ENCODE peak calls at places on chromosome 7, in eight cellular contexts. E is activated CD8-positive, alpha-beta T cell treated with anti-CD3 and anti-CD28 coated beads for 36 hours; T is NCI-H2081; N is stimulated activated CD4-positive, alpha-beta T cell treated with anti-CD3 and anti-CD28 coated beads, Interleukin-4, amount 100 ng/mL, for 1 hour; Z is AG08396; U is AG10803; V is GM19239; P is T-cell. S is an unnamed sample.

GRCh38 chr7:22597845-22598244 is 97.9 kb upstream of the STEAP1B start:
- DNase-seq in E (no peak), P (no peak), Z (peak), V (no peak), N (no peak), U (peak), T (no peak), S (no peak)

GRCh38 chr7:25557379-25557916 is 329.2 kb upstream of the NPVF start:
- DNase-seq in V (no peak), N (no peak), E (no peak), U (no peak), Z (no peak), P (no peak), T (no peak), S (no peak)

GRCh38 chr7:117186218-117186617 is 136.6 kb downstream of the WNT2 start:
- DNase-seq in E (no peak), T (no peak), P (no peak), U (no peak), Z (no peak), V (no peak), N (no peak), S (no peak)

GRCh38 chr7:11207565-11207964 is 233.9 kb downstream of the PHF14 start:
- DNase-seq in U (no peak), E (no peak), Z (no peak), N (no peak), V (no peak), P (no peak), T (no peak), S (no peak)

GRCh38 chr7:140478361-140479061 is 794 bp downstream of the MKRN1 start:
- DNase-seq in T (peak), U (peak), V (peak), N (peak), P (peak), Z (peak), E (peak), S (no peak)

GRCh38 chr7:124088590-124088989 is 55.7 kb upstream of the TMEM229A start:
- DNase-seq in Z (no peak), E (no peak), T (no peak), P (no peak), U (no peak), N (no peak), V (no peak), S (no peak)

GRCh38 chr7:129886818-129887186 is 66.0 kb downstream of the UBE2H start:
- DNase-seq in N (no peak), Z (no peak), U (no peak), P (no peak), E (no peak), T (no peak), V (no peak), S (no peak)

GRCh38 chr7:137753067-137753466 is 93.7 kb downstream of the DGKI start:
- DNase-seq in U (no peak), T (no peak), N (no peak), Z (no peak), E (no peak), V (no peak), P (no peak), S (no peak)

GRCh38 chr7:82032899-82033298 is 263.1 kb upstream of the HGF start:
- DNase-seq in N (no peak), Z (no peak), E (no peak), P (no peak), V (no peak), T (no peak), U (no peak), S (no peak)

GRCh38 chr7:30396379-30396778 is 82.2 kb downstream of the NOD1 start:
- DNase-seq in V (no peak), Z (no peak), P (no peak), N (no peak), U (no peak), E (no peak), T (no peak), S (no peak)

GRCh38 chr7:42107484-42107883 is 129.5 kb downstream of the GLI3 start:
- DNase-seq in N (no peak), Z (peak), T (no peak), V (no peak), P (no peak), U (peak), E (no peak), S (no peak)

GRCh38 chr7:3028071-3028766 is 15.4 kb downstream of the CARD11 start:
- DNase-seq in E (peak), Z (no peak), P (no peak), N (peak), V (no peak), U (no peak), T (no peak), S (no peak)

GRCh38 chr7:36894190-36894589 is 169.9 kb upstream of the AOAH start:
- DNase-seq in V (no peak), P (no peak), U (no peak), T (no peak), Z (no peak), N (no peak), E (peak), S (no peak)

GRCh38 chr7:34075976-34076375 is 170.6 kb downstream of the BMPER start:
- DNase-seq in V (no peak), U (peak), T (no peak), Z (no peak), P (no peak), N (no peak), E (no peak), S (no peak)

GRCh38 chr7:30596043-30596641 is 1.5 kb downstream of the GARS1 start:
- DNase-seq in E (peak), N (peak), Z (peak), P (no peak), U (peak), T (no peak), V (no peak), S (no peak)

GRCh38 chr7:2202901-2203550 is 29.7 kb downstream of the MAD1L1 start:
- DNase-seq in V (no peak), T (no peak), U (no peak), Z (no peak), E (no peak), N (no peak), P (no peak), S (no peak)

GRCh38 chr7:27345164-27345887 is 102.7 kb downstream of the EVX1 start:
- DNase-seq in P (no peak), Z (no peak), T (no peak), E (no peak), N (no peak), V (no peak), U (no peak), S (no peak)

GRCh38 chr7:156947120-156947843 is 2.2 kb upstream of the NOM1 start:
- DNase-seq in N (no peak), V (no peak), E (no peak), T (no peak), P (no peak), Z (no peak), U (no peak), S (no peak)

GRCh38 chr7:158740013-158740656 is 35.5 kb upstream of the NCAPG2 start:
- DNase-seq in P (no peak), T (no peak), Z (peak), V (no peak), N (no peak), E (no peak), U (peak), S (no peak)

GRCh38 chr7:113142385-113143119 is 24.2 kb upstream of the SMIM30 start:
- DNase-seq in E (no peak), N (no peak), P (no peak), V (no peak), T (no peak), U (no peak), Z (no peak), S (no peak)

GRCh38 chr7:148058753-148059152 is 531.8 kb upstream of the C7orf33 start:
- DNase-seq in P (no peak), U (no peak), N (no peak), Z (no peak), V (no peak), E (no peak), T (peak), S (no peak)

GRCh38 chr7:13998866-13999265 is 9.4 kb upstream of the ETV1 start:
- DNase-seq in V (no peak), N (no peak), Z (no peak), T (no peak), P (no peak), E (no peak), U (no peak), S (no peak)

GRCh38 chr7:88169717-88170320 is 50.0 kb downstream of the SRI start:
- DNase-seq in E (no peak), U (peak), P (no peak), N (no peak), T (peak), Z (peak), V (no peak), S (no peak)

GRCh38 chr7:55066479-55066878 is 47.7 kb downstream of the EGFR start:
- DNase-seq in Z (no peak), N (no peak), V (no peak), T (no peak), E (no peak), U (peak), P (no peak), S (no peak)

GRCh38 chr7:2626498-2627117 is 5.2 kb upstream of the TTYH3 start:
- DNase-seq in U (peak), T (no peak), E (no peak), N (no peak), Z (no peak), V (no peak), P (no peak), S (no peak)

GRCh38 chr7:123816916-123817315 is 28.1 kb upstream of the HYAL4 start:
- DNase-seq in N (no peak), T (no peak), V (no peak), U (no peak), P (no peak), Z (no peak), E (no peak), S (no peak)

GRCh38 chr7:135753616-135754413 is 5.2 kb upstream of the FAM180A start:
- DNase-seq in T (no peak), V (no peak), E (no peak), Z (no peak), U (no peak), P (no peak), N (no peak), S (no peak)

GRCh38 chr7:100167912-100168323 is 499 bp downstream of the GAL3ST4 start:
- DNase-seq in P (no peak), E (no peak), Z (no peak), U (peak), N (no peak), V (no peak), T (no peak), S (no peak)

GRCh38 chr7:112144284-112145059 is 61.7 kb downstream of the DOCK4 start:
- DNase-seq in Z (no peak), N (no peak), V (no peak), T (no peak), U (no peak), P (no peak), E (no peak), S (no peak)

GRCh38 chr7:134327896-134328295 is 11.2 kb upstream of the SLC35B4 start:
- DNase-seq in U (peak), P (peak), V (peak), Z (peak), T (peak), E (peak), N (peak), S (peak)

GRCh38 chr7:121961491-121961890 is 88.5 kb downstream of the PTPRZ1 start:
- DNase-seq in E (no peak), U (peak), V (no peak), N (no peak), Z (no peak), P (no peak), T (no peak), S (no peak)

GRCh38 chr7:127317447-127317961 is 64.8 kb upstream of the GRM8 start:
- DNase-seq in N (no peak), P (no peak), U (peak), Z (no peak), V (no peak), T (no peak), E (no peak), S (no peak)

GRCh38 chr7:131385039-131385605 is 57.4 kb downstream of the MKLN1 start:
- DNase-seq in N (no peak), T (no peak), U (peak), V (no peak), E (no peak), Z (no peak), P (no peak), S (no peak)

GRCh38 chr7:123244768-123245167 is 45.0 kb upstream of the SLC13A1 start:
- DNase-seq in N (no peak), P (no peak), T (no peak), Z (no peak), V (no peak), U (no peak), E (no peak), S (no peak)

GRCh38 chr7:142797342-142797798 is 26.6 kb downstream of the PRSS2 start:
- DNase-seq in Z (no peak), N (no peak), U (no peak), T (no peak), P (no peak), V (no peak), E (peak), S (no peak)